ENCODE peak calls at places on chromosomes 7 and 10, in five cellular contexts. One of them, this sample, is unnamed.

GRCh38 chr10:132094581-132095234 is 29.0 kb downstream of the JAKMIP3 start:
- DNase-seq in H9: peak; percentile 24
- DNase-seq in NB4: no peak
- DNase-seq in HFFc6: no peak
- DNase-seq in cardiac muscle cell: no peak
- DNase-seq in this sample: no peak

GRCh38 chr7:133853706-133854276 is 273.3 kb upstream of the LRGUK start:
- DNase-seq in cardiac muscle cell: peak; percentile 53
- DNase-seq in HFFc6: peak; percentile 91
- DNase-seq in NB4: peak; percentile 79
- DNase-seq in H9: peak; percentile 63
- DNase-seq in this sample: no peak

GRCh38 chr7:39271386-39271785 is 293.7 kb downstream of the POU6F2 start:
- DNase-seq in NB4: no peak
- DNase-seq in cardiac muscle cell: peak; percentile 73
- DNase-seq in H9: no peak
- DNase-seq in HFFc6: no peak
- DNase-seq in this sample: no peak

GRCh38 chr7:49099587-49100326 is 175.4 kb downstream of the CDC14C start:
- DNase-seq in cardiac muscle cell: peak; percentile 33
- DNase-seq in H9: no peak
- DNase-seq in HFFc6: no peak
- DNase-seq in NB4: peak; percentile 28
- DNase-seq in this sample: no peak

GRCh38 chr10:110508806-110509544 is 11.3 kb downstream of the DUSP5 start:
- DNase-seq in NB4: peak; percentile 58
- DNase-seq in H9: no peak
- DNase-seq in cardiac muscle cell: no peak
- DNase-seq in HFFc6: no peak
- DNase-seq in this sample: no peak

GRCh38 chr7:114922652-114923402 is 933 bp downstream of the MDFIC start:
- DNase-seq in NB4: peak; percentile 43
- DNase-seq in HFFc6: peak; percentile 55
- DNase-seq in cardiac muscle cell: peak; percentile 60
- DNase-seq in H9: peak; percentile 33
- DNase-seq in this sample: peak; percentile 53

GRCh38 chr10:97596101-97597055 is 6.9 kb downstream of the C10orf62 start:
- DNase-seq in cardiac muscle cell: no peak
- DNase-seq in HFFc6: peak; percentile 89
- DNase-seq in NB4: no peak
- DNase-seq in H9: no peak
- DNase-seq in this sample: no peak

GRCh38 chr7:24291271-24291670 is 7.3 kb downstream of the NPY start:
- DNase-seq in H9: no peak
- DNase-seq in HFFc6: no peak
- DNase-seq in cardiac muscle cell: no peak
- DNase-seq in NB4: no peak
- DNase-seq in this sample: no peak

GRCh38 chr10:4867520-4868356 is 41.7 kb downstream of the AKR1E2 start:
- DNase-seq in H9: no peak
- DNase-seq in cardiac muscle cell: peak; percentile 88
- DNase-seq in NB4: no peak
- DNase-seq in HFFc6: no peak
- DNase-seq in this sample: no peak

GRCh38 chr7:1536768-1537630 is 6.5 kb downstream of the MAFK start:
- DNase-seq in NB4: no peak
- DNase-seq in HFFc6: peak; percentile 98
- DNase-seq in H9: peak; percentile 86
- DNase-seq in cardiac muscle cell: peak; percentile 94
- DNase-seq in this sample: no peak

GRCh38 chr7:92415225-92415624 is 32.1 kb upstream of the GATAD1 start:
- DNase-seq in NB4: no peak
- DNase-seq in H9: no peak
- DNase-seq in HFFc6: no peak
- DNase-seq in cardiac muscle cell: no peak
- DNase-seq in this sample: no peak

GRCh38 chr10:77877461-77878344 is 48.9 kb downstream of the DLG5 start:
- DNase-seq in HFFc6: peak; percentile 23
- DNase-seq in H9: peak; percentile 93
- DNase-seq in NB4: peak; percentile 87
- DNase-seq in cardiac muscle cell: peak; percentile 72
- DNase-seq in this sample: peak; percentile 31

GRCh38 chr7:120725376-120726039 is 132.4 kb downstream of the TSPAN12 start:
- DNase-seq in HFFc6: peak; percentile 27
- DNase-seq in H9: no peak
- DNase-seq in cardiac muscle cell: peak; percentile 71
- DNase-seq in NB4: peak; percentile 49
- DNase-seq in this sample: no peak

GRCh38 chr10:35423505-35424306 is 87.4 kb downstream of the CCNY start:
- DNase-seq in HFFc6: peak; percentile 74
- DNase-seq in NB4: no peak
- DNase-seq in cardiac muscle cell: no peak
- DNase-seq in H9: no peak
- DNase-seq in this sample: no peak

GRCh38 chr7:129373651-129374428 is 60.4 kb upstream of the STRIP2 start:
- DNase-seq in H9: no peak
- DNase-seq in NB4: no peak
- DNase-seq in cardiac muscle cell: no peak
- DNase-seq in HFFc6: no peak
- DNase-seq in this sample: no peak

GRCh38 chr10:6729967-6730366 is 149.9 kb upstream of the PRKCQ start:
- DNase-seq in cardiac muscle cell: no peak
- DNase-seq in H9: no peak
- DNase-seq in HFFc6: no peak
- DNase-seq in NB4: no peak
- DNase-seq in this sample: no peak

GRCh38 chr10:90775351-90776028 is 82.3 kb downstream of the HTR7 start:
- DNase-seq in cardiac muscle cell: no peak
- DNase-seq in HFFc6: no peak
- DNase-seq in NB4: peak; percentile 51
- DNase-seq in H9: no peak
- DNase-seq in this sample: no peak

GRCh38 chr7:71132521-71133231 is 732 bp downstream of the GALNT17 start:
- DNase-seq in NB4: no peak
- DNase-seq in HFFc6: no peak
- DNase-seq in H9: no peak
- DNase-seq in cardiac muscle cell: peak; percentile 45
- DNase-seq in this sample: no peak

GRCh38 chr10:34707656-34708055 is 107.4 kb downstream of the PARD3 start:
- DNase-seq in NB4: no peak
- DNase-seq in HFFc6: no peak
- DNase-seq in H9: no peak
- DNase-seq in cardiac muscle cell: no peak
- DNase-seq in this sample: no peak

GRCh38 chr10:22658745-22659410 is 55.5 kb downstream of the PIP4K2A start:
- DNase-seq in H9: no peak
- DNase-seq in HFFc6: peak; percentile 37
- DNase-seq in NB4: peak; percentile 10
- DNase-seq in cardiac muscle cell: no peak
- DNase-seq in this sample: no peak

GRCh38 chr7:80918406-80918805 is 445 bp downstream of the SEMA3C start:
- DNase-seq in NB4: peak; percentile 12
- DNase-seq in cardiac muscle cell: peak; percentile 47
- DNase-seq in HFFc6: no peak
- DNase-seq in H9: peak; percentile 31
- DNase-seq in this sample: no peak

GRCh38 chr7:123748171-123748733 is 551 bp downstream of the WASL start:
- DNase-seq in H9: peak; percentile 37
- DNase-seq in HFFc6: peak; percentile 37
- DNase-seq in cardiac muscle cell: peak; percentile 47
- DNase-seq in NB4: peak; percentile 71
- DNase-seq in this sample: no peak

GRCh38 chr10:78465456-78465855 is 431.8 kb downstream of the RPS24 start:
- DNase-seq in H9: peak; percentile 10
- DNase-seq in cardiac muscle cell: no peak
- DNase-seq in NB4: no peak
- DNase-seq in HFFc6: no peak
- DNase-seq in this sample: no peak

GRCh38 chr7:137122145-137122544 is 221.4 kb downstream of the PTN start:
- DNase-seq in cardiac muscle cell: no peak
- DNase-seq in NB4: no peak
- DNase-seq in HFFc6: no peak
- DNase-seq in H9: no peak
- DNase-seq in this sample: no peak

GRCh38 chr7:143018931-143019330 is 8.0 kb downstream of the OR9A2 start:
- DNase-seq in NB4: no peak
- DNase-seq in cardiac muscle cell: no peak
- DNase-seq in H9: no peak
- DNase-seq in HFFc6: no peak
- DNase-seq in this sample: no peak

GRCh38 chr10:33661580-33662269 is 327.3 kb upstream of the NRP1 start:
- DNase-seq in H9: no peak
- DNase-seq in NB4: peak; percentile 91
- DNase-seq in HFFc6: peak; percentile 78
- DNase-seq in cardiac muscle cell: no peak
- DNase-seq in this sample: no peak

GRCh38 chr7:39810710-39811109 is 139.3 kb upstream of the CDK13 start:
- DNase-seq in cardiac muscle cell: no peak
- DNase-seq in NB4: no peak
- DNase-seq in HFFc6: no peak
- DNase-seq in H9: no peak
- DNase-seq in this sample: no peak

GRCh38 chr7:45347804-45348203 is 190.2 kb downstream of the RAMP3 start:
- DNase-seq in H9: no peak
- DNase-seq in HFFc6: peak; percentile 89
- DNase-seq in cardiac muscle cell: no peak
- DNase-seq in NB4: peak; percentile 16
- DNase-seq in this sample: no peak

GRCh38 chr7:128053023-128053422 is 21.8 kb upstream of the LRRC4 start:
- DNase-seq in H9: no peak
- DNase-seq in cardiac muscle cell: no peak
- DNase-seq in HFFc6: no peak
- DNase-seq in NB4: peak; percentile 44
- DNase-seq in this sample: no peak

GRCh38 chr7:46957195-46957594 is 624.7 kb downstream of the TNS3 start:
- DNase-seq in H9: no peak
- DNase-seq in HFFc6: no peak
- DNase-seq in NB4: no peak
- DNase-seq in cardiac muscle cell: no peak
- DNase-seq in this sample: no peak

GRCh38 chr7:130152270-130153141 is 52.7 kb downstream of the TMEM209 start:
- DNase-seq in HFFc6: peak; percentile 26
- DNase-seq in cardiac muscle cell: no peak
- DNase-seq in H9: no peak
- DNase-seq in NB4: peak; percentile 38
- DNase-seq in this sample: no peak

GRCh38 chr7:71974611-71975010 is 437.5 kb downstream of the CALN1 start:
- DNase-seq in cardiac muscle cell: no peak
- DNase-seq in NB4: no peak
- DNase-seq in H9: no peak
- DNase-seq in HFFc6: no peak
- DNase-seq in this sample: no peak

GRCh38 chr10:60985946-60986345 is 42.0 kb upstream of the RHOBTB1 start:
- DNase-seq in H9: no peak
- DNase-seq in NB4: no peak
- DNase-seq in cardiac muscle cell: no peak
- DNase-seq in HFFc6: no peak
- DNase-seq in this sample: no peak

GRCh38 chr10:60989400-60989876 is 45.5 kb upstream of the RHOBTB1 start:
- DNase-seq in H9: no peak
- DNase-seq in cardiac muscle cell: no peak
- DNase-seq in NB4: no peak
- DNase-seq in HFFc6: no peak
- DNase-seq in this sample: no peak

GRCh38 chr10:60990663-60991062 is 46.7 kb upstream of the RHOBTB1 start:
- DNase-seq in HFFc6: no peak
- DNase-seq in H9: no peak
- DNase-seq in NB4: no peak
- DNase-seq in cardiac muscle cell: no peak
- DNase-seq in this sample: no peak

GRCh38 chr10:60981012-60981411 is 37.0 kb upstream of the RHOBTB1 start:
- DNase-seq in NB4: no peak
- DNase-seq in H9: no peak
- DNase-seq in cardiac muscle cell: no peak
- DNase-seq in HFFc6: no peak
- DNase-seq in this sample: no peak

GRCh38 chr10:60986779-60987178 is 42.8 kb upstream of the RHOBTB1 start:
- DNase-seq in cardiac muscle cell: no peak
- DNase-seq in H9: no peak
- DNase-seq in NB4: no peak
- DNase-seq in HFFc6: no peak
- DNase-seq in this sample: no peak
- TF ChIP-seq CTCF in cardiac muscle cell: no peak
- TF ChIP-seq CTCF in H9: no peak
- TF ChIP-seq CTCF in NB4: no peak
- TF ChIP-seq CTCF in HFFc6: no peak
- TF ChIP-seq CTCF in this sample: no peak

GRCh38 chr10:11345224-11346054 is 266.0 kb downstream of the USP6NL start:
- DNase-seq in H9: peak; percentile 77
- DNase-seq in NB4: peak; percentile 81
- DNase-seq in HFFc6: no peak
- DNase-seq in cardiac muscle cell: no peak
- DNase-seq in this sample: no peak
- TF ChIP-seq CTCF in H9: peak; percentile 52
- TF ChIP-seq CTCF in NB4: peak; percentile 36
- TF ChIP-seq CTCF in HFFc6: no peak
- TF ChIP-seq CTCF in cardiac muscle cell: no peak
- TF ChIP-seq CTCF in this sample: no peak

GRCh38 chr10:60427709-60428386 is 38.2 kb upstream of the ANK3 start:
- DNase-seq in cardiac muscle cell: no peak
- DNase-seq in NB4: no peak
- DNase-seq in HFFc6: no peak
- DNase-seq in H9: no peak
- DNase-seq in this sample: no peak
- TF ChIP-seq CTCF in cardiac muscle cell: no peak
- TF ChIP-seq CTCF in NB4: no peak
- TF ChIP-seq CTCF in HFFc6: no peak
- TF ChIP-seq CTCF in H9: no peak
- TF ChIP-seq CTCF in this sample: no peak

GRCh38 chr10:115136616-115137015 is 43.5 kb downstream of the ATRNL1 start:
- DNase-seq in cardiac muscle cell: no peak
- DNase-seq in H9: no peak
- DNase-seq in HFFc6: no peak
- DNase-seq in NB4: no peak
- DNase-seq in this sample: no peak

GRCh38 chr10:115141254-115141653 is 48.1 kb downstream of the ATRNL1 start:
- DNase-seq in HFFc6: peak; percentile 26
- DNase-seq in cardiac muscle cell: peak; percentile 8
- DNase-seq in NB4: peak; percentile 26
- DNase-seq in H9: no peak
- DNase-seq in this sample: no peak
- TF ChIP-seq CTCF in HFFc6: peak; percentile 74
- TF ChIP-seq CTCF in cardiac muscle cell: peak; percentile 42
- TF ChIP-seq CTCF in NB4: peak; percentile 48
- TF ChIP-seq CTCF in H9: peak; percentile 62
- TF ChIP-seq CTCF in this sample: no peak

This sample was measured in activated B cell treated with CpG ODN at 0.5 μM for 24 hours.